ENCODE peak calls at places on chromosomes 12 and 14, in five cellular contexts. E, V, Y, C and F are unnamed samples.
A peak's percentile ranks its signal among the peaks of the same experiment; 100 is the strongest.

GRCh38 chr12:5204271-5204670 is 160.6 kb downstream of the KCNA5 start:
- DNase-seq in Y (no peak), C (no peak), V (no peak), E (no peak), F (no peak)

GRCh38 chr12:100668939-100669536 is 95.6 kb downstream of the GAS2L3 start:
- DNase-seq in E (peak; percentile 37), V (peak; percentile 74), C (peak; percentile 71), Y (peak; percentile 67), F (no peak)

GRCh38 chr12:7498832-7499231 is 4.7 kb downstream of the CD163 start:
- DNase-seq in V (no peak), E (no peak), Y (no peak), C (peak; percentile 94), F (no peak)

GRCh38 chr12:24907464-24907863 is 41.4 kb downstream of the BCAT1 start:
- DNase-seq in E (no peak), C (no peak), Y (no peak), V (no peak), F (no peak)

GRCh38 chr12:108833355-108833733 is 24.0 kb downstream of the SSH1 start:
- DNase-seq in Y (no peak), V (peak; percentile 79), C (peak; percentile 90), E (peak; percentile 71), F (no peak)

GRCh38 chr12:75954076-75954475 is 77.5 kb downstream of the PHLDA1 start:
- DNase-seq in C (peak; percentile 98), E (no peak), V (peak; percentile 94), Y (no peak), F (no peak)

GRCh38 chr14:72616811-72617210 is 277.1 kb downstream of the DPF3 start:
- DNase-seq in V (no peak), E (no peak), Y (no peak), C (no peak), F (no peak)

GRCh38 chr12:30105505-30105904 is 321.8 kb upstream of the TMTC1 start:
- DNase-seq in E (no peak), V (no peak), C (no peak), Y (no peak), F (no peak)

GRCh38 chr12:101013993-101014392 is 196.0 kb downstream of the SLC5A8 start:
- DNase-seq in E (no peak), C (no peak), Y (no peak), V (no peak), F (no peak)

GRCh38 chr12:9319842-9320173 is 111.6 kb upstream of the PZP start:
- DNase-seq in Y (no peak), V (no peak), E (no peak), C (no peak), F (no peak)

GRCh38 chr12:79421236-79421740 is 269.5 kb downstream of the PAWR start:
- DNase-seq in E (no peak), V (no peak), Y (no peak), C (no peak), F (no peak)

GRCh38 chr12:20445693-20446092 is 77.4 kb downstream of the PDE3A start:
- DNase-seq in Y (no peak), C (no peak), V (no peak), E (no peak), F (no peak)

GRCh38 chr14:29654910-29655590 is 272.6 kb downstream of the PRKD1 start:
- DNase-seq in Y (no peak), E (no peak), V (no peak), C (peak; percentile 58), F (no peak)

GRCh38 chr12:88237954-88238353 is 95.8 kb downstream of the TMTC3 start:
- DNase-seq in E (no peak), V (peak; percentile 26), Y (no peak), C (peak; percentile 79), F (no peak)

GRCh38 chr12:71321130-71321529 is 118.5 kb upstream of the LGR5 start:
- DNase-seq in C (no peak), E (no peak), Y (no peak), V (no peak), F (no peak)

GRCh38 chr14:99729991-99730875 is 46.1 kb downstream of the CYP46A1 start:
- DNase-seq in Y (peak; percentile 42), V (peak; percentile 65), E (peak; percentile 72), C (peak; percentile 22), F (peak; percentile 69)

GRCh38 chr12:52203126-52203921 is 11.5 kb upstream of the KRT80 start:
- DNase-seq in V (peak; percentile 96), Y (no peak), E (peak; percentile 56), C (peak; percentile 56), F (no peak)

GRCh38 chr14:68628605-68629310 is 164.1 kb downstream of the ZFP36L1 start:
- DNase-seq in V (no peak), Y (no peak), E (no peak), C (no peak), F (peak; percentile 50)

GRCh38 chr14:70282666-70283065 is 76.8 kb downstream of the COX16 start:
- DNase-seq in Y (peak; percentile 48), V (no peak), E (no peak), C (no peak), F (no peak)

GRCh38 chr12:112096667-112097066 is 11.9 kb downstream of the NAA25 start:
- DNase-seq in E (no peak), C (peak; percentile 89), Y (no peak), V (peak; percentile 77), F (no peak)

GRCh38 chr14:69154779-69155178 is 1.9 kb upstream of the DCAF5 start:
- DNase-seq in Y (no peak), C (peak; percentile 28), V (peak; percentile 74), E (no peak), F (peak; percentile 8)

GRCh38 chr12:452667-453210 is 7.0 kb upstream of the B4GALNT3 start:
- DNase-seq in Y (no peak), E (peak; percentile 22), V (no peak), C (no peak), F (peak; percentile 48)

GRCh38 chr12:52063081-52063985 is 6.4 kb upstream of the ATG101 start:
- DNase-seq in E (peak; percentile 47), Y (no peak), C (no peak), V (no peak), F (no peak)

GRCh38 chr12:82805812-82806497 is 119.2 kb downstream of the TMTC2 start:
- DNase-seq in E (no peak), C (no peak), V (no peak), Y (no peak), F (no peak)

GRCh38 chr12:121209629-121210572 is at the start of gene P2RX4:
- DNase-seq in C (peak; percentile 70), Y (peak; percentile 65), E (peak; percentile 84), V (peak; percentile 88), F (peak; percentile 88)

GRCh38 chr12:123614531-123614930 is 12.6 kb downstream of the DDX55 start:
- DNase-seq in Y (no peak), C (peak; percentile 75), E (no peak), V (no peak), F (no peak)

GRCh38 chr12:6330999-6331714 is 10.7 kb downstream of the TNFRSF1A start:
- DNase-seq in E (no peak), Y (no peak), V (no peak), C (no peak), F (no peak)

GRCh38 chr14:54685286-54685845 is 118.4 kb downstream of the SAMD4A start:
- DNase-seq in V (no peak), Y (no peak), C (no peak), E (no peak), F (no peak)

GRCh38 chr12:45655186-45655585 is 74.3 kb upstream of the ARID2 start:
- DNase-seq in V (peak; percentile 52), Y (no peak), C (peak; percentile 23), E (no peak), F (peak; percentile 72)

GRCh38 chr14:55212611-55213010 is 21.2 kb upstream of the DLGAP5 start:
- DNase-seq in V (no peak), E (no peak), C (no peak), Y (no peak), F (no peak)

GRCh38 chr12:98838282-98838681 is 193.2 kb downstream of the APAF1 start:
- DNase-seq in C (peak; percentile 6), E (no peak), Y (no peak), V (peak; percentile 11), F (no peak)

GRCh38 chr14:99681832-99682148 is 2.3 kb upstream of the CYP46A1 start:
- DNase-seq in C (no peak), V (no peak), Y (no peak), E (no peak), F (no peak)

GRCh38 chr14:41521891-41522290 is 84.8 kb upstream of the LRFN5 start:
- DNase-seq in C (no peak), E (no peak), V (no peak), Y (no peak), F (no peak)

GRCh38 chr12:90883456-90883855 is 71.5 kb downstream of the CCER1 start:
- DNase-seq in E (no peak), V (no peak), Y (no peak), C (no peak), F (no peak)

GRCh38 chr12:123398177-123398916 is 14.4 kb downstream of the KMT5A start:
- DNase-seq in V (no peak), Y (no peak), E (peak; percentile 29), C (peak; percentile 64), F (no peak)

GRCh38 chr14:60051690-60052324 is 39.9 kb upstream of the PCNX4 start:
- DNase-seq in E (no peak), V (no peak), Y (no peak), C (no peak), F (peak; percentile 2)